ENCODE peak calls at places on chromosomes 7 and 10, in four cellular contexts. C is HepG2, B is K562, H is WTC11. O is an unnamed sample.
A peak's percentile ranks its signal among the peaks of the same experiment; 100 is the strongest.

GRCh38 chr10:86716466-86716865 is 40.0 kb upstream of the BMPR1A start:
- DNase-seq in C (no peak), B (no peak), H (no peak), O (no peak)

GRCh38 chr10:46232666-46233065 is 54.1 kb upstream of the ANTXRL start:
- DNase-seq in C (no peak), B (no peak), H (no peak), O (no peak)

GRCh38 chr7:89687266-89687665 is 467.0 kb upstream of the STEAP1 start:
- DNase-seq in C (no peak), B (no peak), H (no peak), O (no peak)

GRCh38 chr7:76149847-76150691 is 51.6 kb upstream of the SRRM3 start:
- DNase-seq in C (no peak), B (no peak), H (no peak), O (no peak)

GRCh38 chr7:65937296-65937695 is 44.7 kb downstream of the GUSB start:
- DNase-seq in C (no peak), B (no peak), H (no peak), O (no peak)

GRCh38 chr10:104791471-104791870 is 150.4 kb downstream of the SORCS3 start:
- DNase-seq in C (no peak), B (no peak), H (no peak), O (no peak)

GRCh38 chr10:13346280-13346819 is 1.7 kb downstream of the SEPHS1 start:
- DNase-seq in C (no peak), B (peak; percentile 47), H (no peak), O (no peak)

GRCh38 chr7:3846738-3847137 is 545.7 kb downstream of the SDK1 start:
- DNase-seq in C (no peak), B (no peak), H (no peak), O (no peak)

GRCh38 chr10:119370972-119371703 is 163.8 kb downstream of the GRK5 start:
- DNase-seq in C (no peak), B (no peak), H (no peak), O (no peak)

GRCh38 chr10:100433253-100434240 is 29.3 kb upstream of the WNT8B start:
- DNase-seq in C (peak; percentile 89), B (peak; percentile 92), H (peak; percentile 98), O (peak; percentile 74)

GRCh38 chr10:3995302-3996210 is 210.5 kb upstream of the KLF6 start:
- DNase-seq in C (no peak), B (no peak), H (no peak), O (no peak)

GRCh38 chr10:3417096-3417495 is 244.5 kb upstream of the PITRM1 start:
- DNase-seq in C (no peak), B (no peak), H (no peak), O (no peak)

GRCh38 chr7:17986826-17987225 is 40.8 kb downstream of the PRPS1L1 start:
- DNase-seq in C (no peak), B (no peak), H (no peak), O (no peak)

GRCh38 chr10:21523557-21524008 is 1.9 kb downstream of the SKIDA1 start:
- DNase-seq in C (peak; percentile 54), B (peak; percentile 61), H (no peak), O (no peak)

GRCh38 chr7:11749629-11750028 is 82.4 kb downstream of the THSD7A start:
- DNase-seq in C (no peak), B (no peak), H (no peak), O (no peak)

GRCh38 chr7:19392246-19392645 is 247.0 kb upstream of the FERD3L start:
- DNase-seq in C (no peak), B (no peak), H (no peak), O (no peak)

GRCh38 chr7:32204361-32205018 is 134.3 kb upstream of the PDE1C start:
- DNase-seq in C (peak; percentile 65), B (peak; percentile 34), H (peak; percentile 65), O (peak; percentile 79)

GRCh38 chr10:21278491-21279216 is 246.8 kb downstream of the SKIDA1 start:
- DNase-seq in C (peak; percentile 87), B (peak; percentile 92), H (peak; percentile 98), O (peak; percentile 83)

GRCh38 chr10:66925896-66926719 is at the start of gene LRRTM3:
- DNase-seq in C (peak; percentile 56), B (peak; percentile 37), H (peak; percentile 61), O (peak; percentile 47)

GRCh38 chr7:54015251-54015650 is 526.9 kb upstream of the VSTM2A start:
- DNase-seq in C (no peak), B (no peak), H (no peak), O (no peak)

GRCh38 chr7:151382079-151382885 is 27.6 kb downstream of the WDR86 start:
- DNase-seq in C (no peak), B (no peak), H (peak; percentile 40), O (no peak)

GRCh38 chr10:35336921-35337741 is 822 bp downstream of the CCNY start:
- DNase-seq in C (peak; percentile 16), B (peak; percentile 64), H (peak; percentile 57), O (peak; percentile 44)

GRCh38 chr7:29113384-29114102 is 32.8 kb downstream of the CPVL start:
- DNase-seq in C (peak; percentile 24), B (peak; percentile 8), H (peak; percentile 28), O (peak; percentile 15)

GRCh38 chr7:37908221-37908788 is 8.3 kb downstream of the SFRP4 start:
- DNase-seq in C (no peak), B (no peak), H (no peak), O (no peak)

GRCh38 chr10:13223241-13223640 is 10.9 kb downstream of the UCMA start:
- DNase-seq in C (no peak), B (no peak), H (no peak), O (no peak)

GRCh38 chr10:124713679-124714298 is 30.4 kb downstream of the FAM53B start:
- DNase-seq in C (no peak), B (no peak), H (no peak), O (no peak)

GRCh38 chr7:71488308-71488707 is 356.4 kb downstream of the GALNT17 start:
- DNase-seq in C (no peak), B (no peak), H (no peak), O (no peak)

GRCh38 chr10:70702193-70702763 is 30.0 kb downstream of the ADAMTS14 start:
- DNase-seq in C (no peak), B (no peak), H (no peak), O (no peak)
- TF ChIP-seq NR3C1 in C (no peak), B (no peak), H (no peak), O (no peak)

GRCh38 chr10:71073451-71074175 is 138.8 kb upstream of the UNC5B start:
- DNase-seq in C (no peak), B (no peak), H (no peak), O (no peak)

GRCh38 chr10:71075759-71076472 is 136.5 kb upstream of the UNC5B start:
- DNase-seq in C (no peak), B (no peak), H (peak; percentile 9), O (no peak)

GRCh38 chr10:71074176-71074755 is 138.1 kb upstream of the UNC5B start:
- DNase-seq in C (no peak), B (peak; percentile 33), H (peak; percentile 29), O (no peak)

GRCh38 chr10:71076473-71077142 is 135.8 kb upstream of the UNC5B start:
- DNase-seq in C (no peak), B (no peak), H (peak; percentile 13), O (no peak)

GRCh38 chr10:71075066-71075758 is 137.2 kb upstream of the UNC5B start:
- DNase-seq in C (no peak), B (no peak), H (peak; percentile 8), O (no peak)
- TF ChIP-seq NR3C1 in C (no peak), B (no peak), H (no peak), O (no peak)

GRCh38 chr10:114250716-114251115 is 11.7 kb downstream of the VWA2 start:
- DNase-seq in C (no peak), B (no peak), H (no peak), O (no peak)
- TF ChIP-seq NR3C1 in C (no peak), B (no peak), H (no peak), O (no peak)

GRCh38 chr7:127874049-127874636 is 157.1 kb downstream of the LRRC4 start:
- DNase-seq in C (no peak), B (no peak), H (no peak), O (no peak)

GRCh38 chr7:127874951-127875608 is 156.2 kb downstream of the LRRC4 start:
- DNase-seq in C (no peak), B (no peak), H (no peak), O (no peak)

GRCh38 chr7:127877951-127878350 is 153.3 kb downstream of the LRRC4 start:
- DNase-seq in C (no peak), B (no peak), H (no peak), O (no peak)

GRCh38 chr7:127879436-127879835 is 151.8 kb downstream of the LRRC4 start:
- DNase-seq in C (no peak), B (no peak), H (no peak), O (no peak)

DNA sequence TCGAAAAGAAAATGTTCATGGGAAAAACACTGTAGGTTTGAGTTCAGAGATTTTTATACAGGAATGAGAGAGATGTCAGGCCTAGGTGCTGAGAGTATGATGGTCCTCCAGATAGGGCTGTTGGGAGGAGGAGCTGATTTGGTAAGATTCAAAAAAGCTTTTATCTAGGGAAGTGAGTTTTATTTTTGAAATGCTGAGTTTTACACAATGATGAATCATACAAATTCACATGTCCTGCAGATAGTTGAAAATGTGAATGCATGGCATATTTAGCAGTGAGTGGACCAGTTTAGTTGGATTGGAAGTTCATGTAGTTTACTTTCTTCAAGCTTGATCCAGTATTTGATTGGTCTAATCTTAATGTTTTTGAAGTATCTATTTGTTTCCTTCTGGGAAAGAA is 154.8 kb downstream of the LRRC4 start:
- DNase-seq in C (no peak), B (no peak), H (no peak), O (no peak)
- TF ChIP-seq NR3C1 in C (no peak), B (no peak), H (no peak), O (no peak)

GRCh38 chr10:71228875-71229720 is 16.7 kb downstream of the UNC5B start:
- DNase-seq in C (no peak), B (no peak), H (no peak), O (no peak)
- TF ChIP-seq NR3C1 in C (no peak), B (no peak), H (no peak), O (no peak)

O was measured in A549.